ENCODE peak calls at places on chromosome 19, in ten cellular contexts. M, N, I, J, P, S, F, O, G and D are unnamed samples.

GRCh38 chr19:45779231-45780145 is 2.8 kb downstream of the DMPK start:
- DNase-seq in M (peak), G (peak), I (peak), N (peak), P (peak), O (no peak), S (peak), J (no peak), F (peak), D (peak)

GRCh38 chr19:4014541-4015491 is 7.3 kb downstream of the PIAS4 start:
- DNase-seq in G (no peak), J (no peak), O (no peak), S (no peak), P (peak), I (no peak), N (peak), F (no peak), M (peak), D (peak)

GRCh38 chr19:24140591-24140990 is 53.6 kb downstream of the ZNF254 start:
- DNase-seq in F (no peak), O (no peak), G (no peak), M (no peak), P (no peak), I (no peak), J (no peak), N (no peak), S (no peak), D (no peak)

GRCh38 chr19:1065606-1066109 is 1.3 kb upstream of the ARHGAP45 start:
- DNase-seq in S (no peak), O (peak), G (no peak), I (no peak), M (no peak), N (no peak), P (no peak), F (peak), J (no peak), D (no peak)

GRCh38 chr19:13212759-13213330 is 62.6 kb downstream of the IER2 start:
- DNase-seq in N (peak), S (no peak), F (peak), G (no peak), O (peak), I (peak), M (peak), P (peak), J (peak), D (peak)

GRCh38 chr19:56119585-56119978 is 1.5 kb downstream of the ZNF787 start:
- DNase-seq in I (no peak), M (no peak), N (no peak), P (no peak), J (no peak), S (no peak), O (no peak), G (no peak), F (no peak), D (no peak)

GRCh38 chr19:33801411-33801810 is 4.7 kb downstream of the KCTD15 start:
- DNase-seq in J (no peak), N (no peak), M (no peak), F (no peak), G (no peak), I (no peak), O (no peak), S (no peak), P (no peak), D (no peak)

GRCh38 chr19:18020212-18021067 is 12.5 kb downstream of the ARRDC2 start:
- DNase-seq in M (no peak), I (peak), P (no peak), N (no peak), G (no peak), F (no peak), O (peak), S (peak), J (peak), D (no peak)

GRCh38 chr19:39679056-39679790 is 23.5 kb downstream of the LGALS16 start:
- DNase-seq in F (no peak), M (peak), O (peak), P (no peak), N (peak), G (no peak), J (no peak), S (no peak), I (no peak), D (no peak)

GRCh38 chr19:4803736-4804695 is 12.5 kb downstream of the FEM1A start:
- DNase-seq in O (peak), M (peak), G (peak), S (peak), F (peak), P (peak), N (peak), J (no peak), I (peak), D (peak)

GRCh38 chr19:10343495-10343894 is 4.1 kb upstream of the ICAM3 start:
- DNase-seq in I (no peak), J (no peak), O (no peak), M (no peak), S (no peak), P (no peak), G (no peak), N (no peak), F (no peak), D (no peak)

GRCh38 chr19:10104665-10105221 is 1.4 kb upstream of the PPAN start:
- DNase-seq in O (no peak), S (no peak), P (peak), J (no peak), M (peak), I (no peak), N (peak), G (no peak), F (no peak), D (no peak)

GRCh38 chr19:873084-874019 is 13.9 kb downstream of the CFD start:
- DNase-seq in S (no peak), M (peak), O (peak), J (no peak), P (peak), F (peak), G (no peak), N (peak), I (peak), D (no peak)

GRCh38 chr19:13846533-13847032 is 30.4 kb upstream of the NANOS3 start:
- DNase-seq in M (peak), J (no peak), I (peak), S (peak), N (peak), P (peak), G (peak), F (peak), O (peak), D (peak)